ENCODE peak calls at places on chromosomes 16 and 17, in seven cellular contexts. S is MM.1S, L is endothelial cell of umbilical vein, T is HCT116, M is fibroblast of lung, X is PC-9, Y is GM12878. Z is an unnamed sample.

GRCh38 chr16:30658731-30659506 is 688 bp downstream of the FBRS start:
- DNase-seq in X (peak), T (peak), S (peak), M (peak), L (no peak), Y (peak), Z (peak)

GRCh38 chr16:81921415-81921814 is 89.9 kb downstream of the SDR42E1 start:
- DNase-seq in Y (no peak), T (no peak), X (no peak), M (no peak), L (no peak), S (no peak), Z (no peak)

GRCh38 chr16:88466175-88466862 is 13.2 kb downstream of the ZFPM1 start:
- DNase-seq in X (no peak), T (no peak), S (no peak), L (no peak), Y (no peak), M (no peak), Z (no peak)

GRCh38 chr17:31051517-31051916 is 43.3 kb upstream of the NF1 start:
- DNase-seq in T (no peak), X (no peak), Y (no peak), M (no peak), S (no peak), L (no peak), Z (no peak)

GRCh38 chr17:82732118-82732743 is 3.2 kb upstream of the FN3K start:
- DNase-seq in L (no peak), T (no peak), X (no peak), M (no peak), Y (no peak), S (no peak), Z (no peak)

GRCh38 chr16:49183911-49184310 is 97.7 kb downstream of the CBLN1 start:
- DNase-seq in S (peak), M (no peak), X (no peak), T (peak), Y (no peak), L (no peak), Z (no peak)

GRCh38 chr17:49755681-49756283 is 8.1 kb downstream of the FAM117A start:
- DNase-seq in T (no peak), X (no peak), Y (no peak), M (no peak), L (no peak), S (no peak), Z (no peak)

GRCh38 chr17:50372708-50373556 is at the start of the genes EME1 and MRPL27:
- DNase-seq in Y (peak), T (peak), S (peak), X (peak), L (peak), M (peak), Z (no peak)

GRCh38 chr16:28163699-28164584 is 47.8 kb downstream of the XPO6 start:
- DNase-seq in M (peak), S (no peak), L (peak), T (no peak), X (no peak), Y (no peak), Z (no peak)

GRCh38 chr17:19670906-19671305 is 22.4 kb downstream of the ALDH3A2 start:
- DNase-seq in M (no peak), Y (no peak), L (no peak), S (no peak), T (no peak), X (no peak), Z (no peak)

GRCh38 chr16:63695347-63695746 is 1426.5 kb downstream of the CDH11 start:
- DNase-seq in M (no peak), S (no peak), X (no peak), T (no peak), L (no peak), Y (no peak), Z (no peak)

GRCh38 chr16:23857901-23858300 is 22.1 kb downstream of the PRKCB start:
- DNase-seq in Y (no peak), T (no peak), M (no peak), X (no peak), L (no peak), S (no peak), Z (no peak)

GRCh38 chr16:23857256-23857891 is 21.6 kb downstream of the PRKCB start:
- DNase-seq in S (no peak), M (no peak), Y (no peak), X (no peak), T (no peak), L (no peak), Z (no peak)

GRCh38 chr16:23856345-23856744 is 20.6 kb downstream of the PRKCB start:
- DNase-seq in M (no peak), Y (no peak), L (no peak), X (no peak), T (no peak), S (no peak), Z (no peak)

GRCh38 chr16:23859713-23860269 is 24.0 kb downstream of the PRKCB start:
- DNase-seq in L (no peak), X (no peak), T (no peak), S (no peak), M (no peak), Y (no peak), Z (no peak)

DNA sequence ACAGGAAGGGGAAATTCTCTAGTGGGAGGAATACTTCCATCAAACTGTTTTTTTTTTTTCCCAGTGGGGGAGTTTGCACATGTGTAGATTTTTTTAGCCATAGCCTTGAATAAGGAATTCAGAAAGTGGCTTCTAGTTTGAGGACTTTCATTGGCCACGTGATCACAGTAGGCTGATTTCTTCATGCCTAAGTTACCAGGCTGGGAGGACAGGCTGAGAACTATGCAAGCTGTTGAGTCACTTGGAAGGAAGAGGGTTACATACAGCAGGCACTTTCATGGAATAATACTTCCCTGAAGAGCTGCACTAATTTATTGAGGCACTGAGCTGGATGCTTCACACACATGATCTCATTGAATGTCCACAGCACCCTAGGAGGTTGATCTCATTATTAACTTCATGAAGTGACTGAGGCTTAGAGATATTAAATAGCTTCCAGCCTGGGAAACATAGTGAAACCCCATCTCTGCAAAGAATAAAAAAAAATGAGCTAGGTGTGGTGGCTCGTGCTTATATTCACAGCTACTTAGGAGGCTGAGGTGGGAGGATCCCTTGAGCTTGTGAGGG is 22.8 kb downstream of the PRKCB start:
- DNase-seq in L (no peak), X (no peak), Y (no peak), S (no peak), M (no peak), T (no peak), Z (no peak)
- H3K27ac ChIP-seq in L (no peak), X (no peak), Y (peak), S (no peak), M (no peak), T (no peak), Z (no peak)

DNA sequence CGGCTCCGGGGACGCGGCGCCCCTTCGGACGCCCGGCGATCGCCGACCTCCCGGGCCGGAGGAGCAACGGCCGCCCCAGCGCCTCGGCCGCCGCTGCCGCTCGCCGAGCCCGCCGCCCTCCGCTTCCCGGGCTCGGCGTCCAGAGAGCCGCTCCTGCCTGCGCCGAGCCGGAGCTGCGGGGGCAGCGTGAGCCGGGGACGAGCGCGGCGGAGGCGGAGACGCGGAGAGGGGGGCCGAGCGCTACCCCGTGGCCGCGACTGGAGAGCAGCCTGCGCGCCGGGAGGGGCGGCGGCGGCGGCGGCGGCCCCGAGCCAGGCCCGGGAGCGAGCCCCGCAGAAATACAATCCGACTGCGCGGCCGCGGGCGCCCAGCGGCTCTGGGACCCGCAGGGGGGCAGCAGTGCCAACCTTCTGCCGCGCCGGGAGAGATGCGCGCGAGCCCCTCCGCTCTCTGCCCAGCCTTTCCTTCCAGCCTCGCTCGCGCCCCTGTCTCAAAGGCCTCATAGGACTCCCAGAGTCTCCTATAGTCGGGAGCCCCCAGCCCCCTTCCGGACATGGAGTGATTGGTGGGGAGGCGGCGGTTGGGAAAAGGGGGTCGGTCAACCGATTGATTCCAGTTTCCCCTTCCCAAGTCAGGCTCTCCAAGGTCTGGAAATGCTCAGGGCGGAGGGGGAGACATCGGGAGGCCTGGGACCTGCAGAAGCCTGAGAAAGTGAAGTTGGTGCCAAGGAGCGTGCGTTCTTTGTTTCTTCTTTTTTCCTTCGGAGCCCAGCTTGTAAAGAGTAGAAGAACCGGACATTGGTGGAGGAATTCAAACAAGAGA is 1.0 kb upstream of the SDK2 start:
- DNase-seq in T (no peak), S (no peak), Y (no peak), L (no peak), M (peak), X (no peak), Z (no peak)
- TF ChIP-seq EZH2 in T (no peak), S (no peak), Y (no peak), L (no peak), M (no peak), X (no peak), Z (no peak)

DNA sequence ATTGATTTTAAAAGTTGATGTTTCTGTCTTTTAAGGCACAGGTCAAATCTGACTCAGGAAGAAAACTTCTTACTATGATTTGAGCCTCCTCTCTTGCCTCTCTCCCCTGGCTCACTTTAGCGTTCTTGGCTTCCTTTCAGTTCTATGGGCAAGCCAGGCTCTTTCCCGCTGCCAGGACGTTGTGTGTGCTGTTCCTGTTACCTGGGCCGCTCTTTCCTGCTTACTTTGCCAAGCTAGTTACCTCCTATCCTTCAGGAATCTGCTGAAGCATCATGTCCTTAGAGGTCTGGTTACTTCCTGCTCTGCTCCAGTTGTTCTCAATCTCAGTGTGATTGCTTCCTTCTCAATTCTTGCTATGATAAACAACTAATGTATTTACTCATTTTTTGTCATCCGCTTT is 1108.5 kb upstream of the EEF2KMT start:
- DNase-seq in T (no peak), L (no peak), X (no peak), Y (no peak), M (no peak), S (no peak), Z (no peak)
- H2AFZ ChIP-seq in T (no peak), L (no peak), X (no peak), Y (no peak), M (no peak), S (no peak), Z (no peak)

GRCh38 chr17:48551601-48552452 is 6.9 kb upstream of the HOXB2 start:
- DNase-seq in L (no peak), S (no peak), T (no peak), Y (no peak), M (peak), X (no peak), Z (no peak)
- H3K27ac ChIP-seq in L (no peak), S (no peak), T (no peak), Y (no peak), M (peak), X (no peak), Z (no peak)

GRCh38 chr16:47664653-47665325 is 203.7 kb downstream of the PHKB start:
- DNase-seq in Y (no peak), X (no peak), M (peak), L (no peak), S (no peak), T (no peak), Z (no peak)
- TF ChIP-seq EZH2 in Y (no peak), X (no peak), M (no peak), L (no peak), S (no peak), T (no peak), Z (no peak)